ENCODE peak calls at places on chromosome 11, in seven cellular contexts. Y, K, G, Z, A, P and W are unnamed samples.

GRCh38 chr11:60376601-60377000 is 1.7 kb upstream of the MS4A7 start:
- DNase-seq in Y (no peak), K (no peak), G (no peak), Z (no peak), A (no peak), P (no peak), W (no peak)

GRCh38 chr11:127624455-127624854 is 623.9 kb upstream of the KIRREL3 start:
- DNase-seq in Y (no peak), K (no peak), G (no peak), Z (no peak), A (no peak), P (no peak), W (no peak)

GRCh38 chr11:29432719-29433325 is 584.0 kb downstream of the KCNA4 start:
- DNase-seq in Y (no peak), K (peak; percentile 34), G (no peak), Z (no peak), A (no peak), P (no peak), W (no peak)

GRCh38 chr11:80365980-80366379 is 925.1 kb upstream of the TENM4 start:
- DNase-seq in Y (no peak), K (no peak), G (no peak), Z (no peak), A (no peak), P (no peak), W (no peak)

GRCh38 chr11:108965602-108966001 is 300.7 kb downstream of the DDX10 start:
- DNase-seq in Y (no peak), K (no peak), G (no peak), Z (peak; percentile 86), A (no peak), P (no peak), W (no peak)

GRCh38 chr11:132576706-132577105 is 955.6 kb downstream of the OPCML start:
- DNase-seq in Y (no peak), K (no peak), G (no peak), Z (no peak), A (no peak), P (no peak), W (no peak)

GRCh38 chr11:8352090-8352489 is 88.4 kb upstream of the LMO1 start:
- DNase-seq in Y (no peak), K (no peak), G (no peak), Z (no peak), A (no peak), P (no peak), W (no peak)

GRCh38 chr11:72641900-72642814 is 32.1 kb downstream of the PDE2A start:
- DNase-seq in Y (no peak), K (no peak), G (peak; percentile 42), Z (no peak), A (peak; percentile 32), P (no peak), W (no peak)

GRCh38 chr11:47369676-47370075 is 8.7 kb downstream of the SPI1 start:
- DNase-seq in Y (no peak), K (no peak), G (no peak), Z (no peak), A (no peak), P (no peak), W (no peak)

GRCh38 chr11:94457118-94458029 is 36.3 kb downstream of the MRE11 start:
- DNase-seq in Y (no peak), K (no peak), G (no peak), Z (peak; percentile 16), A (no peak), P (no peak), W (no peak)

GRCh38 chr11:111066861-111067260 is 178.7 kb upstream of the POU2AF2 start:
- DNase-seq in Y (no peak), K (no peak), G (no peak), Z (peak; percentile 12), A (no peak), P (no peak), W (no peak)

GRCh38 chr11:120281161-120281795 is 41.3 kb downstream of the POU2F3 start:
- DNase-seq in Y (no peak), K (no peak), G (no peak), Z (no peak), A (no peak), P (no peak), W (no peak)

GRCh38 chr11:3008746-3009336 is 16.7 kb upstream of the NAP1L4 start:
- DNase-seq in Y (no peak), K (no peak), G (no peak), Z (no peak), A (no peak), P (no peak), W (no peak)